ENCODE peak calls at places on chromosomes 5 and 9, in five cellular contexts. Q is glutamatergic neuron, B is GM13977, R is astrocyte, O is endothelial cell. F is an unnamed sample.

GRCh38 chr9:137441289-137441934 is at the start of gene ENTPD8:
- DNase-seq in Q (peak; percentile 86), B (no peak), R (no peak), O (peak; percentile 54), F (no peak)

GRCh38 chr5:91101777-91102379 is 281.2 kb downstream of the ARRDC3 start:
- DNase-seq in Q (peak; percentile 70), B (peak; percentile 39), R (peak; percentile 58), O (peak; percentile 65), F (peak; percentile 70)

GRCh38 chr5:108238936-108239887 is 142.7 kb downstream of the FBXL17 start:
- DNase-seq in Q (no peak), B (no peak), R (peak; percentile 16), O (no peak), F (no peak)

GRCh38 chr5:173042708-173043107 is 13.4 kb upstream of the CREBRF start:
- DNase-seq in Q (no peak), B (no peak), R (no peak), O (no peak), F (no peak)

GRCh38 chr9:37329576-37329975 is 92.9 kb upstream of the GRHPR start:
- DNase-seq in Q (no peak), B (no peak), R (peak; percentile 10), O (no peak), F (peak; percentile 16)

GRCh38 chr9:26459959-26460358 is 432.6 kb downstream of the CAAP1 start:
- DNase-seq in Q (peak; percentile 13), B (no peak), R (no peak), O (no peak), F (no peak)

GRCh38 chr5:171937351-171937750 is 69.1 kb downstream of the FBXW11 start:
- DNase-seq in Q (no peak), B (no peak), R (no peak), O (no peak), F (no peak)

GRCh38 chr9:133994359-133995011 is 2.4 kb upstream of the VAV2 start:
- DNase-seq in Q (peak; percentile 95), B (peak; percentile 87), R (no peak), O (peak; percentile 95), F (peak; percentile 81)

GRCh38 chr5:177154003-177154643 is 20.6 kb downstream of the NSD1 start:
- DNase-seq in Q (no peak), B (no peak), R (no peak), O (no peak), F (no peak)

GRCh38 chr5:173204185-173204979 is 30.6 kb downstream of the NKX2-5 start:
- DNase-seq in Q (no peak), B (no peak), R (no peak), O (no peak), F (peak; percentile 38)

GRCh38 chr9:132798817-132799790 is 79.0 kb downstream of the AK8 start:
- DNase-seq in Q (no peak), B (no peak), R (no peak), O (no peak), F (no peak)

GRCh38 chr9:126125177-126125576 is 201.5 kb upstream of the MVB12B start:
- DNase-seq in Q (no peak), B (no peak), R (no peak), O (no peak), F (no peak)

DNA sequence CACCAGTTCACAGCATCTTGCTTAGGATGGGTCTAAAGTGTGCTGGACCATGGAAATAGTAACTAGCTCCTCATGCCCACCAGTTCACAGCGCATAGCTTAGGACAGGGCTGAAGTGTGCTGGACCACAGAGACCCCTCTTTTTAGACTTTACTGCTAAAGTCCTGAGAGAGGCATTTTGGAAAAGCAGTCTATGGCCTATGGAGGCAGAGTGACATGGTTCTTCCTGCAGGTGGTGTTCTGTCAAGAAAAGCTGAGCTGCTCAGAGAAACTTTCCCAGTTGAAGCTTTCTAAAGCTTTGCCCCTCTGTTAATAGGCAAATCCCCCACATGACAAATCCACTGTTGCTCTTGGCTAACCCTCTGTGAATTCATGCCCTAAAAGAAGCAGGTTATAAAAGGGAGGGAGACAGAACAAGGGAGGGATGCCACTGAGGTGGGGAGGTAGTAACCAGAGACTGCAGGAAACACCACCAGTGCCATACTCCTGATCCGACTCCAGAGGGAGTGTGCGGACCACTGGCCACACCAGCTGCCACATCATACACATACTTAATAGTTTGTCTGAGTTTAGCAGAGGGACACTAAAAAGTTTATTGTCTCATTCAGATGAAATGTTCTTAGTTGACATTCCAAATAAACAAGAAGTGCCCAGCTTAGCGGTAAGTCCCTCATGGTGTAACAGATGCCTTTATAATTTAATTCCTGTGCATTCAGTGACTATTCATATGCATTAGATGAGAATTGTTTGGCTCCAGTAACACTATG is 236.1 kb upstream of the NFIL3 start:
- DNase-seq in Q (peak; percentile 40), B (no peak), R (peak; percentile 28), O (peak; percentile 42), F (peak; percentile 19)
- TF ChIP-seq CTCF in Q (peak; percentile 72), B (peak; percentile 49), R (peak; percentile 58), O (peak; percentile 62), F (peak; percentile 26)

GRCh38 chr9:124122813-124123462 is 111.4 kb downstream of the LHX2 start:
- DNase-seq in Q (no peak), B (no peak), R (no peak), O (no peak), F (peak; percentile 38)
- TF ChIP-seq CTCF in Q (no peak), B (peak; percentile 46), R (peak; percentile 38), O (no peak), F (peak; percentile 9)

DNA sequence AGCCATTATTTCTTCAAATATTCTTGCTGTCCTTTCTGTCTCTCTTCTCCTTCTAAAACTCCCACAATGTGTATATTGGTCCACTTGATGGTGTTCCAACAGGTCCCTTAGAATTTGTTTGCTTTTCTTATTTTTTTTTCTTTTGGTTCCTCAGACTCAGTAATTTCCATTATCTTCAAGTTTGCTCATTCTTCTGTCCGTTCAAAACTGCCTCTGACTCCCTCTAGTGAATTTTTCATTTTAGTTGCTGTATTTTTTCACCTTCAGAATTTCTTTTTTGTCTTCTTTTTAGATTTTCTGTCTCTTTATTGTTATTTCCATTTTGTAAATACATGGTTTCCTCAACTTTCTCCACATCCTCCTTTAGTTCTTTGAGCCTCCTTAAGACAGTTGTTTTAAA is 6.4 kb upstream of the SRP19 start:
- DNase-seq in Q (no peak), B (no peak), R (no peak), O (no peak), F (no peak)
- TF ChIP-seq CTCF in Q (no peak), B (no peak), R (no peak), O (no peak), F (no peak)

GRCh38 chr9:94554439-94555331 is at the start of gene PCAT7:
- DNase-seq in Q (peak; percentile 83), B (peak; percentile 39), R (peak; percentile 23), O (peak; percentile 83), F (peak; percentile 57)
- TF ChIP-seq CTCF in Q (peak; percentile 49), B (peak; percentile 26), R (peak; percentile 13), O (peak; percentile 49), F (no peak)